ENCODE peak calls at places on chromosomes 13 and 19, in nine cellular contexts. E is endothelial cell of umbilical vein, P is H1, C is DND-41, B is BE2C, Q is ovary, Y is upper lobe of right lung, Z is GM23338, H is AG04450. U is an unnamed sample.

GRCh38 chr19:55579766-55580621 is 654 bp downstream of the ZNF579 start:
- DNase-seq in E (peak; percentile 5), P (no peak), C (peak; percentile 57), B (no peak), Q (peak; percentile 59), Y (no peak), Z (peak; percentile 52), H (no peak), U (peak; percentile 22)

GRCh38 chr13:95204231-95204765 is 97.0 kb downstream of the ABCC4 start:
- DNase-seq in E (peak; percentile 64), P (no peak), C (no peak), B (no peak), Q (no peak), Y (no peak), Z (no peak), H (no peak), U (no peak)

GRCh38 chr19:56916528-56916927 is 76.0 kb upstream of the PEG3 start:
- DNase-seq in E (no peak), P (no peak), C (no peak), B (no peak), Q (no peak), Y (no peak), Z (no peak), H (no peak), U (no peak)

GRCh38 chr19:14160017-14160703 is 23.8 kb upstream of the ASF1B start:
- DNase-seq in E (no peak), P (no peak), C (no peak), B (no peak), Q (no peak), Y (no peak), Z (no peak), H (no peak), U (no peak)

GRCh38 chr13:43749503-43749902 is 37.3 kb downstream of the ENOX1 start:
- DNase-seq in E (no peak), P (no peak), C (no peak), B (no peak), Q (no peak), Y (no peak), Z (no peak), H (no peak), U (peak; percentile 11)

GRCh38 chr13:52156724-52157251 is 2.6 kb downstream of the NEK3 start:
- DNase-seq in E (peak; percentile 44), P (no peak), C (no peak), B (no peak), Q (no peak), Y (no peak), Z (peak; percentile 3), H (no peak), U (no peak)

GRCh38 chr13:102597029-102598015 is 536 bp downstream of the TPP2 start:
- DNase-seq in E (peak; percentile 41), P (no peak), C (peak; percentile 24), B (peak; percentile 24), Q (no peak), Y (no peak), Z (peak; percentile 31), H (no peak), U (peak; percentile 6)

GRCh38 chr13:100088282-100088647 is 628 bp upstream of the PCCA start:
- DNase-seq in E (no peak), P (no peak), C (no peak), B (no peak), Q (peak; percentile 26), Y (no peak), Z (no peak), H (no peak), U (no peak)

GRCh38 chr19:30281903-30282302 is 90.3 kb upstream of the ZNF536 start:
- DNase-seq in E (no peak), P (no peak), C (no peak), B (no peak), Q (no peak), Y (no peak), Z (no peak), H (no peak), U (no peak)

GRCh38 chr19:20151617-20152145 is 15.3 kb upstream of the ZNF486 start:
- DNase-seq in E (no peak), P (no peak), C (no peak), B (no peak), Q (no peak), Y (no peak), Z (peak; percentile 30), H (no peak), U (no peak)

GRCh38 chr19:8146877-8147575 is 2.4 kb downstream of the FBN3 start:
- DNase-seq in E (no peak), P (no peak), C (no peak), B (no peak), Q (peak; percentile 28), Y (peak; percentile 70), Z (no peak), H (no peak), U (no peak)

GRCh38 chr19:10189631-10190425 is 4.9 kb downstream of the DNMT1 start:
- DNase-seq in E (no peak), P (no peak), C (no peak), B (no peak), Q (no peak), Y (no peak), Z (no peak), H (no peak), U (no peak)

GRCh38 chr19:53809518-53810186 is 14.5 kb downstream of the NLRP12 start:
- DNase-seq in E (peak; percentile 60), P (peak; percentile 58), C (peak; percentile 5), B (peak; percentile 32), Q (no peak), Y (no peak), Z (peak; percentile 82), H (no peak), U (no peak)

GRCh38 chr13:39073983-39074382 is 35.7 kb downstream of the NHLRC3 start:
- DNase-seq in E (no peak), P (no peak), C (no peak), B (no peak), Q (no peak), Y (no peak), Z (peak; percentile 38), H (no peak), U (peak; percentile 23)

GRCh38 chr13:24777171-24777570 is 13.2 kb downstream of the RNF17 start:
- DNase-seq in E (no peak), P (no peak), C (no peak), B (no peak), Q (no peak), Y (no peak), Z (no peak), H (no peak), U (peak; percentile 74)

GRCh38 chr19:39407644-39408391 is 1.2 kb downstream of the ZFP36 start:
- DNase-seq in E (no peak), P (no peak), C (peak; percentile 73), B (no peak), Q (peak; percentile 66), Y (peak; percentile 85), Z (peak; percentile 59), H (no peak), U (peak; percentile 57)

GRCh38 chr13:111319521-111319920 is 921 bp upstream of the TEX29 start:
- DNase-seq in E (no peak), P (no peak), C (no peak), B (no peak), Q (no peak), Y (no peak), Z (no peak), H (no peak), U (no peak)

DNA sequence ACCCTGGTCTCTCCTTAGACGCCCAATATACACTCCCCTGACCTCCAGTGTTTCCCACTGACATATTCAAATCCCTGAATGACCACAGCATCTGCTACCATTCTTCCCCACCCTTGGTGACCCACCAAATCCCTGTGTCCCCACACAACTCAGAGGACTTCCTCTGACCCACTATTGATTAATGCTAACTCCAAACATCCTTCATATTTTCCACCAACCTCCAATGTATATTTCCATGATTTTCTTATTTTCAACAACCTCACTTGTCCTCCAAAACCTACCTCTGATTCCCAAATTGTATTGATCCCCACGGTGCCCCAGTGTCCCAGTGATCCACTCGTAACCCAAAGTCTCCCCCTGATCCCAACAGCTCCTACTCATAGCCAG is 526 bp upstream of the DMWD start:
- DNase-seq in E (no peak), P (no peak), C (no peak), B (no peak), Q (no peak), Y (no peak), Z (no peak), H (no peak), U (no peak)
- H3K4me3 ChIP-seq in E (peak overlapping the region; percentile 21), P (no peak overlapping the region), C (no peak overlapping the region), B (peak overlapping the region; percentile 31), Q (no peak overlapping the region), Y (peak overlapping the region; percentile 67), Z (peak overlapping the region; percentile 15), H (peak overlapping the region; percentile 0), U (no peak overlapping the region)

DNA sequence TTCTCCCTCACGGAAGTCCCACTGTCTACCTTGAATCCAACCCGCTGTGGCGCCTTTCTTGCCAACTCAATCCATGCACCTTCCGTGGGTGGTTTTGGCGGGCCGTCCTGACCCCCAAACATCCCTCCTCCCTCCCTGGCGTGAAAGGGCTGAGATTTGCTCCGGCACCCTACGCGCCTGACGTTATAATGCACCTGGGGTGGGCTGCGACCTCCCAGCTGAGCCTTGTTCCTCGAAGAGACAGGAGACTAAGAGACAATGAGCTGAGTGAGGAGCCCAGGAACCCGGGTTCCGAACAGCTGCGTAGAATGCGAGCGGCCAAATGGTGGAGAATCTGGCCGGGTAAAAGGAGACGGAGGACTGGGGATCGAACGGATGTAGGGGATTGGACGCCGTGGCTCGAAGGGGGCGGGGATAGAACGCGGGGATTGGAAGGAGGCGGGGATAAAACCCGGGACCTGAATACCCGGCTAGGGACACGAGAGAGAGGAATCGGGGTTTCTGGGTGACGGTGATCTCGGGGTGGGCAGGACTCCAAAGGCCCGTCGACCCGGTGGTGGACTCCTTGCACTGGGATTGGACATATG is at the start of gene CPT1C:
- DNase-seq in E (peak; percentile 83), P (peak; percentile 73), C (no peak), B (peak; percentile 88), Q (peak; percentile 85), Y (peak; percentile 85), Z (peak; percentile 97), H (peak; percentile 61), U (peak; percentile 78)
- H3K4me3 ChIP-seq in E (peak within 1 kb of the TSS; percentile 74), P (peak within 1 kb of the TSS; percentile 94), C (no peak within 1 kb of the TSS), B (peak within 1 kb of the TSS; percentile 66), Q (peak within 1 kb of the TSS; percentile 39), Y (peak within 1 kb of the TSS; percentile 59), Z (peak within 1 kb of the TSS; percentile 97), H (peak within 1 kb of the TSS; percentile 73), U (peak within 1 kb of the TSS; percentile 57)

GRCh38 chr19:41226053-41226873 is 7.2 kb downstream of the AXL start:
- DNase-seq in E (peak; percentile 59), P (no peak), C (no peak), B (peak; percentile 57), Q (peak; percentile 93), Y (peak; percentile 85), Z (peak; percentile 81), H (peak; percentile 85), U (peak; percentile 78)
- H3K4me3 ChIP-seq in E (peak overlapping the region; percentile 32), P (peak overlapping the region; percentile 56), C (no peak overlapping the region), B (peak overlapping the region; percentile 62), Q (peak overlapping the region; percentile 42), Y (peak overlapping the region; percentile 52), Z (peak overlapping the region; percentile 67), H (peak overlapping the region; percentile 52), U (peak overlapping the region; percentile 27)

DNA sequence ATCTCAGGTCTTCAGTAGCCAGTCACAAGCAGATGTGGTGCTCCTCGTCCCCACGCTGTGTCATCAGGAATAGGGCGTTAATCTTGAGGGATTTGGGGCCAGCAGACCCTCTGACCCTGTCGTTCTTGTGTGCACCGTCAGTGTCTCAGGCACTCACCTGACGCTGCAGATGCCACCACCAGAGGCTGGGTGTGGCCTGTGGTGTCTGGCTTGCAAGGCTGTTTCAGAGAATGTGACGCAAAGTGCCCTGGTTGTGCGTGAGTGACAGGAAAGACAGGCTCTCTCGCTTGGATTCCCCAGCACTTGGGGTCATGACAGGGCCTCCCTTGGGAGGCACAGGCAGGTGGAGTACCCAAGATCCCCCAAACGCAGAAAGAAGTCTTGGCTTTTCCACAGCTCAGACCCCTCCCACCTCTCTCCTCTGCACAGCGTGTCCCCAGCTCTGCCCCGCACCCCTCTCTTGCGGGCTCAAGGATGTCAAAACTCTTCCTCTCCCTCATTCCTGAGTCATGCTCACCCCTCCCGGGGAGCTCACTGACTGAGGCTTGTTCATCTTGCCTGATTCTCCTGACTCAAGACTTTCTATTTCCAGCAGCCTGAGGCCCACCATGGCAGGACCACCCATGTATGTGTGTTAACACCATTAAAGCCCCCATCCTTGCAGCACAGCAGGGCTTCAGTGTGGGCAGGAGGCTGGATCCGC is 21.0 kb downstream of the DHX34 start:
- DNase-seq in E (no peak), P (no peak), C (no peak), B (no peak), Q (no peak), Y (no peak), Z (no peak), H (peak; percentile 23), U (peak; percentile 48)
- H3K4me3 ChIP-seq in E (no peak overlapping the region), P (no peak overlapping the region), C (no peak overlapping the region), B (no peak overlapping the region), Q (no peak overlapping the region), Y (no peak overlapping the region), Z (no peak overlapping the region), H (no peak overlapping the region), U (no peak overlapping the region)

U was measured in epithelial cell of esophagus.